ENCODE peak calls at places on chromosomes 5 and 9, in six cellular contexts. M, D, J, O, F and T are unnamed samples.

GRCh38 chr5:64615895-64616294 is 74.4 kb upstream of the SHISAL2B start:
- DNase-seq in M (no peak), D (peak), J (no peak), O (no peak), F (no peak), T (no peak)

GRCh38 chr9:70563437-70564204 is 149.2 kb upstream of the KLF9 start:
- DNase-seq in J (no peak), D (no peak), O (peak), M (no peak), F (peak), T (no peak)

GRCh38 chr5:1519631-1520141 is 4.1 kb downstream of the LPCAT1 start:
- DNase-seq in D (no peak), J (no peak), F (no peak), M (peak), O (no peak), T (peak)

GRCh38 chr9:97528529-97529230 is 27.2 kb downstream of the TMOD1 start:
- DNase-seq in J (no peak), M (no peak), O (no peak), D (no peak), F (no peak), T (no peak)

GRCh38 chr5:171582849-171583248 is 163.4 kb downstream of the FGF18 start:
- DNase-seq in F (no peak), J (no peak), M (no peak), O (no peak), D (no peak), T (peak)

GRCh38 chr5:180313677-180314076 is 21.8 kb upstream of the MAPK9 start:
- DNase-seq in J (peak), F (no peak), D (no peak), O (no peak), M (peak), T (no peak)

GRCh38 chr5:36444582-36444999 is 142.9 kb upstream of the RANBP3L start:
- DNase-seq in F (peak), M (no peak), O (no peak), D (no peak), J (no peak), T (no peak)

GRCh38 chr5:142686210-142686734 is 382 bp upstream of the FGF1 start:
- DNase-seq in M (no peak), F (peak), O (no peak), D (no peak), J (no peak), T (no peak)

GRCh38 chr9:14097666-14098065 is 216.3 kb downstream of the NFIB start:
- DNase-seq in M (no peak), O (no peak), D (no peak), J (no peak), F (no peak), T (no peak)

GRCh38 chr9:137985637-137986071 is 108.1 kb downstream of the CACNA1B start:
- DNase-seq in J (no peak), M (no peak), D (no peak), F (no peak), O (no peak), T (no peak)

GRCh38 chr5:154478224-154478565 is at the start of gene HAND1:
- DNase-seq in F (no peak), D (peak), J (no peak), M (no peak), O (no peak), T (no peak)